ENCODE peak calls at places on chromosomes 11 and 22, in five cellular contexts. X is HuH-7; U is fibroblast of lung; C is SK-MEL-5; I is T-helper 2 cell treated with Interferon-gamma antibody and Interleukin-4, amounts not matched to agents 5 μg/mL and 100 μg/mL, for 36 hours. Y is an unnamed sample.

GRCh38 chr11:31711137-31711536 is 100.0 kb downstream of the PAX6 start:
- DNase-seq in U (no peak), I (no peak), X (no peak), C (peak), Y (no peak)

GRCh38 chr11:43376594-43376993 is 17.9 kb downstream of the TTC17 start:
- DNase-seq in C (no peak), X (no peak), U (peak), I (no peak), Y (no peak)

GRCh38 chr11:30329150-30329940 is 6.4 kb downstream of the ARL14EP start:
- DNase-seq in U (no peak), I (no peak), X (no peak), C (no peak), Y (no peak)

GRCh38 chr11:44766112-44766971 is 39.6 kb downstream of the TSPAN18 start:
- DNase-seq in X (no peak), U (peak), I (no peak), C (no peak), Y (peak)

GRCh38 chr11:2768471-2769408 is 68.9 kb upstream of the KCNQ1OT1 start:
- DNase-seq in X (no peak), C (no peak), U (peak), I (no peak), Y (no peak)

GRCh38 chr11:57303280-57303989 is 21.3 kb downstream of the TNKS1BP1 start:
- DNase-seq in U (no peak), C (no peak), X (no peak), I (no peak), Y (no peak)

GRCh38 chr11:1225386-1226225 is 2.7 kb downstream of the MUC5B start:
- DNase-seq in C (no peak), U (no peak), X (no peak), I (no peak), Y (no peak)

GRCh38 chr11:2587132-2587930 is 112.5 kb downstream of the KCNQ1OT1 start:
- DNase-seq in U (no peak), X (peak), I (no peak), C (no peak), Y (no peak)

GRCh38 chr11:61098778-61099177 is 3.5 kb upstream of the CD5 start:
- DNase-seq in X (no peak), C (no peak), I (no peak), U (no peak), Y (no peak)

GRCh38 chr11:64864473-64865285 is 13.7 kb downstream of the EHD1 start:
- DNase-seq in I (peak), C (no peak), U (peak), X (no peak), Y (peak)

GRCh38 chr11:3128356-3129180 is 36.5 kb downstream of the OSBPL5 start:
- DNase-seq in U (no peak), C (no peak), X (no peak), I (no peak), Y (no peak)

GRCh38 chr11:36376315-36376887 is 80.3 kb downstream of the PRR5L start:
- DNase-seq in C (peak), U (no peak), X (no peak), I (no peak), Y (no peak)

GRCh38 chr11:12540913-12541587 is 133.2 kb upstream of the TEAD1 start:
- DNase-seq in C (no peak), U (peak), X (no peak), I (no peak), Y (peak)

GRCh38 chr11:9253086-9253485 is 12.1 kb downstream of the DENND5A start:
- DNase-seq in I (no peak), C (no peak), U (no peak), X (no peak), Y (no peak)

GRCh38 chr11:109971184-109971523 is 122.0 kb upstream of the ZC3H12C start:
- DNase-seq in U (peak), C (no peak), I (no peak), X (no peak), Y (peak)

GRCh38 chr11:66614073-66614472 is 2.4 kb upstream of the RBM14 start:
- DNase-seq in X (no peak), I (no peak), C (no peak), U (no peak), Y (no peak)

GRCh38 chr11:71163371-71163770 is 89.0 kb downstream of the SHANK2 start:
- DNase-seq in U (no peak), C (no peak), X (no peak), I (no peak), Y (no peak)

GRCh38 chr11:57515332-57516060 is at the start of gene SLC43A1:
- DNase-seq in U (peak), X (peak), C (peak), I (peak), Y (no peak)

GRCh38 chr11:35798423-35798822 is 135.8 kb downstream of the TRIM44 start:
- DNase-seq in C (no peak), I (no peak), U (no peak), X (no peak), Y (no peak)

GRCh38 chr22:28594784-28595324 is 84.8 kb downstream of the TTC28 start:
- DNase-seq in U (peak), C (peak), X (peak), I (no peak), Y (peak)

GRCh38 chr22:25930710-25931353 is 188.8 kb downstream of the MYO18B start:
- DNase-seq in C (no peak), U (no peak), I (no peak), X (no peak), Y (no peak)

GRCh38 chr22:49321477-49322055 is 506.1 kb downstream of the BRD1 start:
- DNase-seq in U (no peak), C (no peak), I (no peak), X (no peak), Y (no peak)

GRCh38 chr11:75342231-75342918 is 9.1 kb downstream of the ARRB1 start:
- DNase-seq in X (no peak), C (no peak), I (no peak), U (no peak), Y (no peak)

GRCh38 chr11:119306373-119306890 is 10.5 kb downstream of the MCAM start:
- DNase-seq in I (peak), X (no peak), C (peak), U (peak), Y (no peak)

GRCh38 chr11:87290304-87290922 is 252.7 kb downstream of the TMEM135 start:
- DNase-seq in U (peak), C (peak), X (peak), I (no peak), Y (peak)

GRCh38 chr11:75802913-75803820 is 11.8 kb upstream of the UVRAG start:
- DNase-seq in I (peak), X (peak), U (peak), C (peak), Y (peak)

GRCh38 chr11:120510406-120511115 is 987 bp upstream of the GRIK4 start:
- DNase-seq in C (no peak), I (no peak), U (no peak), X (no peak), Y (no peak)

GRCh38 chr11:12581923-12582322 is 92.3 kb upstream of the TEAD1 start:
- DNase-seq in I (no peak), U (peak), X (no peak), C (no peak), Y (peak)

GRCh38 chr22:23531966-23532735 is 47.9 kb downstream of the IGLL1 start:
- DNase-seq in U (no peak), I (no peak), X (no peak), C (no peak), Y (no peak)

GRCh38 chr11:18705651-18706281 is 7.2 kb downstream of the TMEM86A start:
- DNase-seq in U (no peak), I (no peak), X (no peak), C (no peak), Y (no peak)

GRCh38 chr22:44068422-44069191 is 44.5 kb downstream of the PARVB start:
- DNase-seq in U (no peak), C (no peak), X (no peak), I (peak), Y (no peak)

GRCh38 chr11:60130496-60130895 is 42.0 kb downstream of the MS4A2 start:
- DNase-seq in I (no peak), U (no peak), C (peak), X (peak), Y (no peak)

Y was measured in astrocyte of the cerebellum.